ENCODE peak calls at places on chromosomes 4 and X, in six cellular contexts. One of them, this sample, is unnamed.

GRCh38 chr4:6591305-6591704 is 16.3 kb downstream of the MAN2B2 start:
- DNase-seq in adipocyte: no peak
- DNase-seq in OCI-LY7: peak
- DNase-seq in foreskin fibroblast: no peak
- DNase-seq in EL: no peak
- DNase-seq in progenitor cell of endocrine pancreas: no peak
- DNase-seq in this sample: no peak

GRCh38 chrX:141405878-141406492 is 163.7 kb upstream of the SPANXC start:
- DNase-seq in adipocyte: peak
- DNase-seq in OCI-LY7: no peak
- DNase-seq in foreskin fibroblast: peak
- DNase-seq in EL: peak
- DNase-seq in progenitor cell of endocrine pancreas: no peak
- DNase-seq in this sample: no peak

GRCh38 chrX:87636533-87636932 is 118.9 kb downstream of the KLHL4 start:
- DNase-seq in adipocyte: no peak
- DNase-seq in OCI-LY7: no peak
- DNase-seq in foreskin fibroblast: no peak
- DNase-seq in EL: no peak
- DNase-seq in progenitor cell of endocrine pancreas: no peak
- DNase-seq in this sample: no peak

GRCh38 chr4:168655182-168655581 is 158.3 kb downstream of the PALLD start:
- DNase-seq in adipocyte: no peak
- DNase-seq in OCI-LY7: no peak
- DNase-seq in foreskin fibroblast: no peak
- DNase-seq in EL: no peak
- DNase-seq in progenitor cell of endocrine pancreas: no peak
- DNase-seq in this sample: peak

GRCh38 chr4:70688795-70689231 is 481 bp downstream of the UTP3 start:
- DNase-seq in adipocyte: peak
- DNase-seq in OCI-LY7: no peak
- DNase-seq in foreskin fibroblast: peak
- DNase-seq in EL: peak
- DNase-seq in progenitor cell of endocrine pancreas: no peak
- DNase-seq in this sample: no peak

GRCh38 chr4:113106076-113106475 is 56.6 kb downstream of the ANK2 start:
- DNase-seq in adipocyte: peak
- DNase-seq in OCI-LY7: no peak
- DNase-seq in foreskin fibroblast: peak
- DNase-seq in EL: peak
- DNase-seq in progenitor cell of endocrine pancreas: no peak
- DNase-seq in this sample: no peak

GRCh38 chrX:7270018-7270417 is 122.1 kb upstream of the PUDP start:
- DNase-seq in adipocyte: peak
- DNase-seq in OCI-LY7: no peak
- DNase-seq in foreskin fibroblast: peak
- DNase-seq in EL: peak
- DNase-seq in progenitor cell of endocrine pancreas: no peak
- DNase-seq in this sample: no peak

GRCh38 chrX:132206259-132206658 is 13.0 kb downstream of the RAP2C start:
- DNase-seq in adipocyte: no peak
- DNase-seq in OCI-LY7: no peak
- DNase-seq in foreskin fibroblast: no peak
- DNase-seq in EL: no peak
- DNase-seq in progenitor cell of endocrine pancreas: no peak
- DNase-seq in this sample: no peak

GRCh38 chrX:119984652-119985051 is 41.1 kb upstream of the NKAP start:
- DNase-seq in adipocyte: no peak
- DNase-seq in OCI-LY7: no peak
- DNase-seq in foreskin fibroblast: no peak
- DNase-seq in EL: no peak
- DNase-seq in progenitor cell of endocrine pancreas: no peak
- DNase-seq in this sample: no peak

GRCh38 chrX:17052776-17053175 is 106.3 kb downstream of the REPS2 start:
- DNase-seq in adipocyte: no peak
- DNase-seq in OCI-LY7: no peak
- DNase-seq in foreskin fibroblast: no peak
- DNase-seq in EL: no peak
- DNase-seq in progenitor cell of endocrine pancreas: no peak
- DNase-seq in this sample: no peak

GRCh38 chr4:105147226-105148151 is 813 bp downstream of the TET2 start:
- DNase-seq in adipocyte: peak
- DNase-seq in OCI-LY7: no peak
- DNase-seq in foreskin fibroblast: peak
- DNase-seq in EL: peak
- DNase-seq in progenitor cell of endocrine pancreas: no peak
- DNase-seq in this sample: peak

GRCh38 chr4:119493419-119493818 is 135.2 kb downstream of the PDE5A start:
- DNase-seq in adipocyte: peak
- DNase-seq in OCI-LY7: peak
- DNase-seq in foreskin fibroblast: peak
- DNase-seq in EL: no peak
- DNase-seq in progenitor cell of endocrine pancreas: no peak
- DNase-seq in this sample: no peak

GRCh38 chr4:8589336-8589735 is 3.2 kb upstream of the CPZ start:
- DNase-seq in adipocyte: no peak
- DNase-seq in OCI-LY7: no peak
- DNase-seq in foreskin fibroblast: no peak
- DNase-seq in EL: no peak
- DNase-seq in progenitor cell of endocrine pancreas: no peak
- DNase-seq in this sample: no peak

This sample was measured in MM.1S.